ENCODE peak calls at places on chromosome 16, in five cellular contexts. One of them, this sample, is unnamed. For H3K4me1, the result is how much of the 10 kb centered on the place peaks cover.

GRCh38 chr16:66470556-66470955 is 43.5 kb downstream of the BEAN1 start:
- DNase-seq in prostate gland: no peak
- DNase-seq in transverse colon: no peak
- DNase-seq in HCT116: no peak
- DNase-seq in upper lobe of left lung: no peak
- DNase-seq in this sample: no peak

GRCh38 chr16:28103516-28104170 is 40.1 kb upstream of the GSG1L start:
- DNase-seq in upper lobe of left lung: no peak
- DNase-seq in transverse colon: no peak
- DNase-seq in prostate gland: no peak
- DNase-seq in HCT116: no peak
- DNase-seq in this sample: no peak

GRCh38 chr16:14377326-14377725 is 252.7 kb downstream of the PARN start:
- DNase-seq in prostate gland: no peak
- DNase-seq in transverse colon: no peak
- DNase-seq in HCT116: no peak
- DNase-seq in upper lobe of left lung: no peak
- DNase-seq in this sample: no peak

GRCh38 chr16:50989047-50989446 is 162.0 kb downstream of the SALL1 start:
- DNase-seq in upper lobe of left lung: no peak
- DNase-seq in prostate gland: no peak
- DNase-seq in transverse colon: no peak
- DNase-seq in HCT116: no peak
- DNase-seq in this sample: no peak

GRCh38 chr16:66036775-66037715 is 329.4 kb upstream of the CDH5 start:
- DNase-seq in upper lobe of left lung: no peak
- DNase-seq in HCT116: no peak
- DNase-seq in prostate gland: peak
- DNase-seq in transverse colon: no peak
- DNase-seq in this sample: peak

GRCh38 chr16:49354101-49354500 is 19.5 kb upstream of the C16orf78 start:
- DNase-seq in prostate gland: no peak
- DNase-seq in HCT116: no peak
- DNase-seq in upper lobe of left lung: no peak
- DNase-seq in transverse colon: no peak
- DNase-seq in this sample: no peak

GRCh38 chr16:85308585-85309540 is 196.6 kb upstream of the CIBAR2 start:
- DNase-seq in HCT116: no peak
- DNase-seq in transverse colon: no peak
- DNase-seq in upper lobe of left lung: no peak
- DNase-seq in prostate gland: no peak
- DNase-seq in this sample: no peak

GRCh38 chr16:79081292-79082066 is 519.1 kb downstream of the MAF start:
- DNase-seq in prostate gland: no peak
- DNase-seq in transverse colon: no peak
- DNase-seq in upper lobe of left lung: no peak
- DNase-seq in HCT116: no peak
- DNase-seq in this sample: no peak

GRCh38 chr16:49275870-49276269 is 5.8 kb downstream of the CBLN1 start:
- DNase-seq in transverse colon: no peak
- DNase-seq in HCT116: no peak
- DNase-seq in prostate gland: no peak
- DNase-seq in upper lobe of left lung: peak
- DNase-seq in this sample: no peak

GRCh38 chr16:55508941-55509920 is at the start of gene LPCAT2:
- DNase-seq in HCT116: peak
- DNase-seq in upper lobe of left lung: peak
- DNase-seq in prostate gland: peak
- DNase-seq in transverse colon: peak
- DNase-seq in this sample: peak

GRCh38 chr16:35795361-35796029 is 2336.1 kb downstream of the TP53TG3F start:
- DNase-seq in prostate gland: no peak
- DNase-seq in upper lobe of left lung: peak
- DNase-seq in HCT116: no peak
- DNase-seq in transverse colon: no peak
- DNase-seq in this sample: no peak

GRCh38 chr16:22296225-22297113 is 740 bp upstream of the POLR3E start:
- DNase-seq in HCT116: no peak
- DNase-seq in transverse colon: no peak
- DNase-seq in prostate gland: no peak
- DNase-seq in upper lobe of left lung: no peak
- DNase-seq in this sample: no peak

GRCh38 chr16:21277927-21278706 is at the start of gene CRYM:
- DNase-seq in upper lobe of left lung: peak
- DNase-seq in HCT116: no peak
- DNase-seq in transverse colon: peak
- DNase-seq in prostate gland: peak
- DNase-seq in this sample: peak

GRCh38 chr16:69166221-69166833 is 20.6 kb upstream of the SNTB2 start:
- DNase-seq in transverse colon: no peak
- DNase-seq in upper lobe of left lung: no peak
- DNase-seq in HCT116: no peak
- DNase-seq in prostate gland: no peak
- DNase-seq in this sample: no peak

GRCh38 chr16:85170066-85171003 is 58.1 kb upstream of the CIBAR2 start:
- DNase-seq in prostate gland: no peak
- DNase-seq in upper lobe of left lung: peak
- DNase-seq in HCT116: no peak
- DNase-seq in transverse colon: no peak
- DNase-seq in this sample: no peak

GRCh38 chr16:535446-536405 is 8.2 kb downstream of the CAPN15 start:
- DNase-seq in transverse colon: peak
- DNase-seq in prostate gland: no peak
- DNase-seq in HCT116: peak
- DNase-seq in upper lobe of left lung: peak
- DNase-seq in this sample: no peak

GRCh38 chr16:12531937-12532336 is 271.8 kb downstream of the CPPED1 start:
- DNase-seq in prostate gland: no peak
- DNase-seq in transverse colon: no peak
- DNase-seq in HCT116: no peak
- DNase-seq in upper lobe of left lung: no peak
- DNase-seq in this sample: no peak

GRCh38 chr16:85712841-85713240 is 24.1 kb upstream of the GINS2 start:
- DNase-seq in HCT116: no peak
- DNase-seq in transverse colon: no peak
- DNase-seq in upper lobe of left lung: no peak
- DNase-seq in prostate gland: no peak
- DNase-seq in this sample: peak

GRCh38 chr16:67651039-67651438 is 6.1 kb downstream of the CARMIL2 start:
- DNase-seq in upper lobe of left lung: no peak
- DNase-seq in HCT116: no peak
- DNase-seq in prostate gland: no peak
- DNase-seq in transverse colon: no peak
- DNase-seq in this sample: no peak

GRCh38 chr16:49760815-49761214 is 95.1 kb downstream of the ZNF423 start:
- DNase-seq in transverse colon: no peak
- DNase-seq in HCT116: no peak
- DNase-seq in upper lobe of left lung: no peak
- DNase-seq in prostate gland: no peak
- DNase-seq in this sample: no peak

GRCh38 chr16:28549301-28549899 is 4.3 kb upstream of the SGF29 start:
- DNase-seq in transverse colon: no peak
- DNase-seq in HCT116: peak
- DNase-seq in upper lobe of left lung: no peak
- DNase-seq in prostate gland: no peak
- DNase-seq in this sample: no peak

GRCh38 chr16:54585966-54586365 is 299.4 kb upstream of the IRX3 start:
- DNase-seq in prostate gland: no peak
- DNase-seq in upper lobe of left lung: peak
- DNase-seq in HCT116: no peak
- DNase-seq in transverse colon: no peak
- DNase-seq in this sample: no peak

GRCh38 chr16:54817432-54817831 is 113.2 kb upstream of the IRX5 start:
- DNase-seq in upper lobe of left lung: peak
- DNase-seq in HCT116: no peak
- DNase-seq in prostate gland: no peak
- DNase-seq in transverse colon: no peak
- DNase-seq in this sample: no peak

GRCh38 chr16:4615389-4616046 is 830 bp upstream of the UBALD1 start:
- DNase-seq in transverse colon: peak
- DNase-seq in upper lobe of left lung: peak
- DNase-seq in prostate gland: no peak
- DNase-seq in HCT116: no peak
- DNase-seq in this sample: peak

GRCh38 chr16:67460961-67461360 is 20.0 kb downstream of the ATP6V0D1 start:
- DNase-seq in upper lobe of left lung: no peak
- DNase-seq in HCT116: no peak
- DNase-seq in prostate gland: no peak
- DNase-seq in transverse colon: no peak
- DNase-seq in this sample: no peak

GRCh38 chr16:51152691-51153261 is 1.7 kb upstream of the SALL1 start:
- DNase-seq in prostate gland: no peak
- DNase-seq in upper lobe of left lung: peak
- DNase-seq in transverse colon: no peak
- DNase-seq in HCT116: no peak
- DNase-seq in this sample: no peak

GRCh38 chr16:29126057-29126494 is 141.2 kb downstream of the LAT start:
- DNase-seq in HCT116: no peak
- DNase-seq in prostate gland: no peak
- DNase-seq in upper lobe of left lung: no peak
- DNase-seq in transverse colon: no peak
- DNase-seq in this sample: no peak

GRCh38 chr16:20846030-20846429 is 39.7 kb downstream of the REXO5 start:
- DNase-seq in prostate gland: no peak
- DNase-seq in transverse colon: no peak
- DNase-seq in HCT116: no peak
- DNase-seq in upper lobe of left lung: no peak
- DNase-seq in this sample: no peak

GRCh38 chr16:64702415-64702814 is 419.4 kb downstream of the CDH11 start:
- DNase-seq in transverse colon: no peak
- DNase-seq in HCT116: no peak
- DNase-seq in upper lobe of left lung: no peak
- DNase-seq in prostate gland: no peak
- DNase-seq in this sample: no peak

GRCh38 chr16:24685539-24686432 is 43.7 kb upstream of the TNRC6A start:
- DNase-seq in prostate gland: no peak
- DNase-seq in transverse colon: peak
- DNase-seq in upper lobe of left lung: no peak
- DNase-seq in HCT116: no peak
- DNase-seq in this sample: no peak

DNA sequence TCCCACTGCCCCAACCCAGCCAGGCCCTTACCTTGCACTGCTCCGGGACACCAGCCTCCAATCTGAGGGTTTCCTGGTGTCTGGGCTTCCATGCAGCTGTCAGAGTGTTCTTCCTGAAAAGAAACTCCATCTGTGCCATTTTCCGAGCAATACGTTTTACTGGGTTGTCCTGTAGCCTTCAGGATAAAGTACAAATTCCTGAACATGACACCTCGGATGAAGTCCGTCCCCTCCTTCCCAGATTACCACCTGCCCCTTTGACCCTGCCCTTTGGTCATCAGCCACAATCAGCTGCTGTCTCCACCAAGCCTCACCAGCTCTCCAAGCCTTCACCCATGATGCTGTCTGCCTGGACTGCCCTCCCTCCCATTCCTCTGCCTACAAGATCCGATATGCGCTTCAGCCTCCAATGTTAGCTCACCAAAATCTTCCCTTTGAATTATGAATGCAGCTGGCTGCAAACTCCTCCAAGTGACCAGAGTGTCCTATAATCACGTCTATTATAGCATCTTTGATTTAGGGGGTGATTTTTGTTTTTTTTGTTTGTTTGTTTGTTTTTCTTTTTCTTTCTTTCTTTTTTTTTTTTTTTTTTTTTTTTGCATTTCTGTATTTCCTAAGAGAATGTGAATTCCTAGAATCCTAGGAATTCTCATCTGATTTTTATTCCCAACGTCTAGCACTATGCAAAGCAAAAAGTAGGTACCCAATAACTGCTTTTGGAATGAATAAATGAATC is 60.6 kb upstream of the KIFC3 start:
- DNase-seq in upper lobe of left lung: no peak
- DNase-seq in HCT116: no peak
- DNase-seq in prostate gland: no peak
- DNase-seq in transverse colon: peak
- DNase-seq in this sample: no peak
- H3K4me1 ChIP-seq in upper lobe of left lung: under half
- H3K4me1 ChIP-seq in HCT116: under half
- H3K4me1 ChIP-seq in prostate gland: under half
- H3K4me1 ChIP-seq in transverse colon: under half
- H3K4me1 ChIP-seq in this sample: under half

GRCh38 chr16:70577256-70577698 is 53.7 kb downstream of the SF3B3 start:
- DNase-seq in HCT116: peak
- DNase-seq in prostate gland: no peak
- DNase-seq in transverse colon: no peak
- DNase-seq in upper lobe of left lung: no peak
- DNase-seq in this sample: peak
- TF ChIP-seq POLR2AphosphoS5 in HCT116: peak
- TF ChIP-seq POLR2AphosphoS5 in prostate gland: no peak
- TF ChIP-seq POLR2AphosphoS5 in transverse colon: no peak
- TF ChIP-seq POLR2AphosphoS5 in upper lobe of left lung: no peak
- TF ChIP-seq POLR2AphosphoS5 in this sample: peak

GRCh38 chr16:84055366-84055765 is 12.8 kb upstream of the SLC38A8 start:
- DNase-seq in upper lobe of left lung: no peak
- DNase-seq in prostate gland: no peak
- DNase-seq in HCT116: no peak
- DNase-seq in transverse colon: no peak
- DNase-seq in this sample: no peak

GRCh38 chr16:84055801-84056634 is 13.4 kb upstream of the SLC38A8 start:
- DNase-seq in transverse colon: no peak
- DNase-seq in HCT116: no peak
- DNase-seq in prostate gland: peak
- DNase-seq in upper lobe of left lung: no peak
- DNase-seq in this sample: no peak

GRCh38 chr16:84058664-84059063 is 16.1 kb upstream of the SLC38A8 start:
- DNase-seq in prostate gland: no peak
- DNase-seq in HCT116: no peak
- DNase-seq in transverse colon: no peak
- DNase-seq in upper lobe of left lung: no peak
- DNase-seq in this sample: no peak

GRCh38 chr16:84058211-84058610 is 15.6 kb upstream of the SLC38A8 start:
- DNase-seq in upper lobe of left lung: no peak
- DNase-seq in prostate gland: no peak
- DNase-seq in transverse colon: no peak
- DNase-seq in HCT116: no peak
- DNase-seq in this sample: no peak

GRCh38 chr16:84056933-84057332 is 14.3 kb upstream of the SLC38A8 start:
- DNase-seq in HCT116: no peak
- DNase-seq in prostate gland: no peak
- DNase-seq in upper lobe of left lung: no peak
- DNase-seq in transverse colon: no peak
- DNase-seq in this sample: no peak
- TF ChIP-seq POLR2A in HCT116: no peak
- TF ChIP-seq POLR2A in prostate gland: no peak
- TF ChIP-seq POLR2A in upper lobe of left lung: no peak
- TF ChIP-seq POLR2A in transverse colon: no peak
- TF ChIP-seq POLR2A in this sample: no peak

DNA sequence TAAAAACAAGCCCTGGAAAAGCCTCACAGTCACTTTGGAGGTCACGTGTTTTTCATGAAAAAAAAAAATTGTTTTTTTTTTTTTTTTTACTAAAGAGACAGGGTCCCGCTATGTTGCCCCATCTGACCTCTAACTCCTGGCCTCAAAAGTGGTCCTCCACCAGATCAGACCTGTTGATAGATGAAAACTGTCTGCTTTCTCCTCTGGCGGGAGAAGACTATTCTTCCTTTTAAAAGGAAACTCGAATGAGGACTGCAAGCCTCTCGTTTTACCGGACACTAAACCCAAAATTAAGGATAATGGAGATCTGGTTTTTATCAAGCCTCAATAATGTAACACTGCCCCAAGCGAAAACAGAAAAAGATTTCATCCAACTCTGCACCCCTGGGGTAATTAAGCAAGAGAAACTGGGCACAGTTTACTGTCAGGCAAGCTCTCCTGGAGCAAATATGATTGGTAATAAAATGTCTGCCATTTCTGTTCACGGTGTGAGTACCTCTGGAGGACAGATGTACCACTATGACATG is 25.8 kb downstream of the ZCCHC14 start:
- DNase-seq in transverse colon: no peak
- DNase-seq in HCT116: no peak
- DNase-seq in upper lobe of left lung: no peak
- DNase-seq in prostate gland: no peak
- DNase-seq in this sample: no peak
- H3K4me1 ChIP-seq in transverse colon: half or more
- H3K4me1 ChIP-seq in HCT116: under half
- H3K4me1 ChIP-seq in upper lobe of left lung: half or more
- H3K4me1 ChIP-seq in prostate gland: under half
- H3K4me1 ChIP-seq in this sample: under half